ENCODE peak calls at places on chromosome 2, in six cellular contexts. P is GM13976; F is G401; K is CD8-positive, alpha-beta memory T cell; O is stimulated activated CD8-positive, alpha-beta memory T cell treated with anti-CD3 and anti-CD28 coated beads, Interleukin-7, amount 100 ng/mL, for 4 hours; Z is bronchial epithelial cell. N is an unnamed sample.

GRCh38 chr2:41735446-41735845 is 312.4 kb upstream of the PKDCC start:
- DNase-seq in P (no peak), O (no peak), K (no peak), F (no peak), Z (no peak), N (no peak)

GRCh38 chr2:223943561-223944008 is 1.6 kb downstream of the WDFY1 start:
- DNase-seq in O (no peak), K (no peak), F (peak; percentile 25), P (peak; percentile 36), Z (peak; percentile 52), N (no peak)

GRCh38 chr2:18922276-18922675 is 332.9 kb upstream of the NT5C1B start:
- DNase-seq in K (no peak), F (no peak), O (no peak), P (no peak), Z (no peak), N (no peak)

GRCh38 chr2:121903037-121903689 is 147.7 kb downstream of the TSN start:
- DNase-seq in O (no peak), Z (no peak), F (no peak), K (no peak), P (no peak), N (no peak)

GRCh38 chr2:240400319-240401161 is 34.9 kb upstream of the GPC1 start:
- DNase-seq in K (no peak), P (no peak), Z (no peak), F (no peak), O (no peak), N (no peak)

GRCh38 chr2:238523158-238524110 is 96.7 kb downstream of the ASB1 start:
- DNase-seq in P (no peak), K (no peak), F (no peak), O (no peak), Z (no peak), N (no peak)

GRCh38 chr2:157404363-157404762 is 39.5 kb downstream of the CYTIP start:
- DNase-seq in K (peak; percentile 47), O (peak; percentile 37), F (no peak), Z (peak; percentile 87), P (peak; percentile 72), N (peak; percentile 19)

GRCh38 chr2:85893428-85894258 is 4.9 kb upstream of the ST3GAL5 start:
- DNase-seq in O (no peak), K (no peak), P (no peak), Z (peak; percentile 96), F (no peak), N (no peak)

GRCh38 chr2:135703300-135703699 is 38.4 kb upstream of the UBXN4 start:
- DNase-seq in F (peak; percentile 83), O (no peak), P (no peak), Z (no peak), K (no peak), N (no peak)

GRCh38 chr2:173760553-173760952 is 204.6 kb downstream of the SP3 start:
- DNase-seq in O (no peak), Z (no peak), F (no peak), K (no peak), P (no peak), N (no peak)

N was measured in GM19239.